ENCODE peak calls at places on chromosome 17, in six cellular contexts. One of them, this sample, is unnamed.

GRCh38 chr17:42240201-42240600 is 36.0 kb downstream of the STAT5B start:
- DNase-seq in GM23338: no peak
- DNase-seq in GM23248: no peak
- DNase-seq in neural progenitor cell: no peak
- DNase-seq in MM.1S: no peak
- DNase-seq in hepatocyte: no peak
- DNase-seq in this sample: no peak

GRCh38 chr17:74822329-74823175 is 37.1 kb downstream of the GRIN2C start:
- DNase-seq in GM23338: no peak
- DNase-seq in GM23248: no peak
- DNase-seq in neural progenitor cell: no peak
- DNase-seq in MM.1S: no peak
- DNase-seq in hepatocyte: no peak
- DNase-seq in this sample: no peak

GRCh38 chr17:82300707-82301270 is 16.6 kb downstream of the CD7 start:
- DNase-seq in GM23338: peak
- DNase-seq in GM23248: peak
- DNase-seq in neural progenitor cell: peak
- DNase-seq in MM.1S: peak
- DNase-seq in hepatocyte: peak
- DNase-seq in this sample: peak

GRCh38 chr17:82687375-82687861 is 11.1 kb downstream of the RAB40B start:
- DNase-seq in GM23338: no peak
- DNase-seq in GM23248: no peak
- DNase-seq in neural progenitor cell: no peak
- DNase-seq in MM.1S: no peak
- DNase-seq in hepatocyte: no peak
- DNase-seq in this sample: no peak

GRCh38 chr17:40311575-40311974 is 2.6 kb downstream of the RARA start:
- DNase-seq in GM23338: no peak
- DNase-seq in GM23248: peak
- DNase-seq in neural progenitor cell: no peak
- DNase-seq in MM.1S: no peak
- DNase-seq in hepatocyte: no peak
- DNase-seq in this sample: peak

GRCh38 chr17:17225901-17226300 is 11.1 kb downstream of the FLCN start:
- DNase-seq in GM23338: no peak
- DNase-seq in GM23248: no peak
- DNase-seq in neural progenitor cell: no peak
- DNase-seq in MM.1S: no peak
- DNase-seq in hepatocyte: no peak
- DNase-seq in this sample: no peak

GRCh38 chr17:69503711-69504110 is 89.2 kb downstream of the MAP2K6 start:
- DNase-seq in GM23338: no peak
- DNase-seq in GM23248: no peak
- DNase-seq in neural progenitor cell: no peak
- DNase-seq in MM.1S: peak
- DNase-seq in hepatocyte: no peak
- DNase-seq in this sample: no peak

GRCh38 chr17:28242791-28243190 is 76.2 kb upstream of the TMEM97 start:
- DNase-seq in GM23338: no peak
- DNase-seq in GM23248: no peak
- DNase-seq in neural progenitor cell: no peak
- DNase-seq in MM.1S: no peak
- DNase-seq in hepatocyte: no peak
- DNase-seq in this sample: no peak

GRCh38 chr17:74192950-74193781 is 10.3 kb upstream of the RPL38 start:
- DNase-seq in GM23338: no peak
- DNase-seq in GM23248: no peak
- DNase-seq in neural progenitor cell: no peak
- DNase-seq in MM.1S: no peak
- DNase-seq in hepatocyte: peak
- DNase-seq in this sample: peak

GRCh38 chr17:1035546-1036170 is 38.7 kb downstream of the TIMM22 start:
- DNase-seq in GM23338: no peak
- DNase-seq in GM23248: peak
- DNase-seq in neural progenitor cell: no peak
- DNase-seq in MM.1S: no peak
- DNase-seq in hepatocyte: no peak
- DNase-seq in this sample: no peak

GRCh38 chr17:30000001-30000754 is 58.7 kb downstream of the EFCAB5 start:
- DNase-seq in GM23338: no peak
- DNase-seq in GM23248: peak
- DNase-seq in neural progenitor cell: no peak
- DNase-seq in MM.1S: peak
- DNase-seq in hepatocyte: no peak
- DNase-seq in this sample: peak

GRCh38 chr17:41446806-41447205 is 6.0 kb upstream of the KRT38 start:
- DNase-seq in GM23338: no peak
- DNase-seq in GM23248: peak
- DNase-seq in neural progenitor cell: no peak
- DNase-seq in MM.1S: no peak
- DNase-seq in hepatocyte: no peak
- DNase-seq in this sample: peak

GRCh38 chr17:70947636-70948565 is 778.6 kb downstream of the KCNJ2 start:
- DNase-seq in GM23338: no peak
- DNase-seq in GM23248: no peak
- DNase-seq in neural progenitor cell: no peak
- DNase-seq in MM.1S: no peak
- DNase-seq in hepatocyte: peak
- DNase-seq in this sample: no peak

GRCh38 chr17:1709971-1710806 is at the start of gene TLCD2:
- DNase-seq in GM23338: peak
- DNase-seq in GM23248: peak
- DNase-seq in neural progenitor cell: peak
- DNase-seq in MM.1S: no peak
- DNase-seq in hepatocyte: peak
- DNase-seq in this sample: peak

GRCh38 chr17:8152981-8153549 is 861 bp upstream of the PER1 start:
- DNase-seq in GM23338: no peak
- DNase-seq in GM23248: peak
- DNase-seq in neural progenitor cell: no peak
- DNase-seq in MM.1S: no peak
- DNase-seq in hepatocyte: no peak
- DNase-seq in this sample: no peak

GRCh38 chr17:82050761-82051641 is 610 bp downstream of the RFNG start:
- DNase-seq in GM23338: no peak
- DNase-seq in GM23248: peak
- DNase-seq in neural progenitor cell: no peak
- DNase-seq in MM.1S: no peak
- DNase-seq in hepatocyte: peak
- DNase-seq in this sample: no peak

GRCh38 chr17:78921437-78921971 is 3.7 kb downstream of the TIMP2 start:
- DNase-seq in GM23338: no peak
- DNase-seq in GM23248: peak
- DNase-seq in neural progenitor cell: no peak
- DNase-seq in MM.1S: no peak
- DNase-seq in hepatocyte: no peak
- DNase-seq in this sample: no peak

DNA sequence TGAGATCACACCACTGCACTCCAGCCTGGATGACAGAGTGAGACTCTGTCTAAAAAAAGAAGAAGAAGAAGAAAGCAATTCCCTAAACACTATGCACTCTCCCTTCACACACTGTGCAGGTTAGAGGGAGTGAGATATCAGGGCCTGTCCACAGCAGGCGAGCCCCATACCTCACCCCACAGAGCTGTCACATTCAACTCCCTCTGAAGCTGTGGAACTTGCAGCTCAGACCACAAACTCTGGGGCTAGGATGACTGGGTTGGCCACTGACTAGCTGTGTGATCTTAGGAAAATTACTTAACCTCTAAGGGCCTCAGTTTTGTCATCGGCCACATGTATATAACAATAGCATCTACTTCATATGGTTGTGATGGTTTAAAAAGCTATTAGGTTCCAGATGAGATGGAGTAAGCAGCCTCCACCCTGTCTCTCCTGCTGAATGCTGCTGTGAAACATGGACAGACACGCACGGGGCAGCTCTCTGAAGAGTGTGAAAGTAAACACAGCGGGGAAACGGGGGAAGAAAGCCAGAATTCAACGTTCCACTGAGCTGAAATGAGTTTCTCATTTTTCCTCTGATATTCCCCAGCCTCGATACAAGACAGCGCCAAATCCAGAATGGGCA is 13.6 kb upstream of the PYY start:
- DNase-seq in GM23338: no peak
- DNase-seq in GM23248: peak
- DNase-seq in neural progenitor cell: no peak
- DNase-seq in MM.1S: no peak
- DNase-seq in hepatocyte: no peak
- DNase-seq in this sample: no peak
- H2AFZ ChIP-seq in GM23338: peak
- H2AFZ ChIP-seq in GM23248: peak
- H2AFZ ChIP-seq in neural progenitor cell: no peak
- H2AFZ ChIP-seq in MM.1S: no peak
- H2AFZ ChIP-seq in hepatocyte: no peak
- H2AFZ ChIP-seq in this sample: peak

GRCh38 chr17:66302761-66303626 is 581 bp downstream of the PRKCA start:
- DNase-seq in GM23338: peak
- DNase-seq in GM23248: peak
- DNase-seq in neural progenitor cell: peak
- DNase-seq in MM.1S: peak
- DNase-seq in hepatocyte: peak
- DNase-seq in this sample: peak
- TF ChIP-seq EZH2phosphoT487 in GM23338: no peak
- TF ChIP-seq EZH2phosphoT487 in GM23248: no peak
- TF ChIP-seq EZH2phosphoT487 in neural progenitor cell: no peak
- TF ChIP-seq EZH2phosphoT487 in MM.1S: no peak
- TF ChIP-seq EZH2phosphoT487 in hepatocyte: no peak
- TF ChIP-seq EZH2phosphoT487 in this sample: no peak

DNA sequence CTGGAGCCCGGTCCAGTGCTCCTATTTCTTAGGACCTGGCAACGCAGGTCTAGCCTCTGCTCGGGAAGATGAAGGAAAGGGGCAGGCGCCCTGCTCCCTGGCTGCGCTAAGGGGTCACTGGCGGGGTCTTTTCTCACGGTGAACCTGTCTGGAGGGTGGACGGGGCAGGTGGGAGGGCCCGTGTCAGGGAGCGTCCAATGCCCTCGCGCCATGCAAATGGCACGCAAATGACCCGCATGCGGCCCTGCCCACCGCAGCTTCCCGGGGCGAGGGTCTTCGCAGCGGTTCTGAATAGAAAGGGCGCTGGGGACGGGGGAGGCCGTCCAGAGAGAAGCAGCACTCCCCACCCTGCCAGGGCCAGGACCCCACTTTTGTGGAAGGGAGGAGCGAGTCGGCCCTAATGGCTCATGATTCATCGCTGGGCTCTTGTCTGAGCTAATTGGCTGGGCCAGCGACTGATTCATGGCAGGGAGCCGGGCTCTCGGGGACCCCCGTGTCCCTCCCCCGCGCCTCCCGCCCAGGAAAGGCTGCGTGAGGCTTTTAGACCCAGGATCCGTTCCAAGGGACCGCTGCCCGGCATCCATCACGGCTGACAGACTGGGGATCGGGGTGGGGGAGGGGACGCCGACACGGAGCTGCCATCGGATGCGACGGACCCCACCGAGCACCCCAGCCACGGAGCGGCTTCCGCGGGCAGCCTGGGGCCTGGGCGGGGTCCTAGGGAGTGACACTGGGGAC is 25.1 kb upstream of the NGFR start:
- DNase-seq in GM23338: peak
- DNase-seq in GM23248: peak
- DNase-seq in neural progenitor cell: peak
- DNase-seq in MM.1S: no peak
- DNase-seq in hepatocyte: peak
- DNase-seq in this sample: no peak
- TF ChIP-seq EZH2 in GM23338: no peak
- TF ChIP-seq EZH2 in GM23248: no peak
- TF ChIP-seq EZH2 in neural progenitor cell: peak
- TF ChIP-seq EZH2 in MM.1S: no peak
- TF ChIP-seq EZH2 in hepatocyte: no peak
- TF ChIP-seq EZH2 in this sample: no peak

GRCh38 chr17:76998839-76999238 is 130.6 kb downstream of the MGAT5B start:
- DNase-seq in GM23338: no peak
- DNase-seq in GM23248: no peak
- DNase-seq in neural progenitor cell: no peak
- DNase-seq in MM.1S: peak
- DNase-seq in hepatocyte: no peak
- DNase-seq in this sample: no peak
- H2AFZ ChIP-seq in GM23338: peak
- H2AFZ ChIP-seq in GM23248: no peak
- H2AFZ ChIP-seq in neural progenitor cell: no peak
- H2AFZ ChIP-seq in MM.1S: peak
- H2AFZ ChIP-seq in hepatocyte: no peak
- H2AFZ ChIP-seq in this sample: no peak

DNA sequence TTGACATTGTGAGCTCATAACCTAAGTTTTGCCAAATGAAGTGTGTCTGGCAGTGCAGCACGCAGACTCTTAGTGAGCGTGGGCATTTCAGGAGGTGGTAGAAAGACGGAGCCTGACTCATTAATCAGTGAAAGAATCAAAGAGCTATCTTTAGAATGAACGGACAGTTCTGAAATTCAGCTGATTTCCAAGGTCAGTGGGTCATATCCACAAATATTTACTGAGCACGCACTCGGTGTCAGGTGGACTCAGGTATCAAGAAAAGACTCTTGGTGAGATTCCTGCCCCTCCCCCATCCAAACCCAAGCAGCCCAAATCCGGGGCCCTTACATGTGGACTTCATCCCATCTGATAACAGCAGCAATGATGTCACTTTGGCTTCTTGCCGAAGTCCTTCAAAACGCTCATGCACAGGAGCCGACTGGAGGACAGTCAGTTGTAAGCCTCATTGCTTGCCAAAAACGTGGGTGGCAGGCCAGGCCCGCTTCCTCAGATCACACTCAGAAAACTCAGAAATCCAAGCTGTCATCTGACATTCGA is 185.8 kb downstream of the HS3ST3A1 start:
- DNase-seq in GM23338: no peak
- DNase-seq in GM23248: peak
- DNase-seq in neural progenitor cell: no peak
- DNase-seq in MM.1S: no peak
- DNase-seq in hepatocyte: peak
- DNase-seq in this sample: peak
- TF ChIP-seq EZH2phosphoT487 in GM23338: no peak
- TF ChIP-seq EZH2phosphoT487 in GM23248: no peak
- TF ChIP-seq EZH2phosphoT487 in neural progenitor cell: no peak
- TF ChIP-seq EZH2phosphoT487 in MM.1S: no peak
- TF ChIP-seq EZH2phosphoT487 in hepatocyte: no peak
- TF ChIP-seq EZH2phosphoT487 in this sample: no peak

GRCh38 chr17:43875476-43876147 is 28.6 kb downstream of the CD300LG start:
- DNase-seq in GM23338: no peak
- DNase-seq in GM23248: peak
- DNase-seq in neural progenitor cell: no peak
- DNase-seq in MM.1S: no peak
- DNase-seq in hepatocyte: no peak
- DNase-seq in this sample: no peak
- TF ChIP-seq EZH2 in GM23338: no peak
- TF ChIP-seq EZH2 in GM23248: no peak
- TF ChIP-seq EZH2 in neural progenitor cell: no peak
- TF ChIP-seq EZH2 in MM.1S: no peak
- TF ChIP-seq EZH2 in hepatocyte: no peak
- TF ChIP-seq EZH2 in this sample: no peak